ENCODE peak calls at places on chromosomes 3 and 15, in six cellular contexts. One of them, this sample, is unnamed.
A peak's percentile ranks its signal among the peaks of the same experiment; 100 is the strongest.

GRCh38 chr3:124767259-124767658 is 37.0 kb downstream of the UMPS start:
- DNase-seq in esophagus muscularis mucosa: no peak
- DNase-seq in HT1080: no peak
- DNase-seq in NCI-H2107: no peak
- DNase-seq in CD4-positive, alpha-beta T cell: no peak
- DNase-seq in stimulated activated CD4-positive, alpha-beta T cell treated with anti-CD3 and anti-CD28 coated beads, Interleukin-1b, Interleukin-23, amount 100 ng/mL, for 4 hours: no peak
- DNase-seq in this sample: no peak

GRCh38 chr15:64343841-64344240 is 12.1 kb downstream of the CSNK1G1 start:
- DNase-seq in esophagus muscularis mucosa: no peak
- DNase-seq in HT1080: no peak
- DNase-seq in NCI-H2107: no peak
- DNase-seq in CD4-positive, alpha-beta T cell: no peak
- DNase-seq in stimulated activated CD4-positive, alpha-beta T cell treated with anti-CD3 and anti-CD28 coated beads, Interleukin-1b, Interleukin-23, amount 100 ng/mL, for 4 hours: no peak
- DNase-seq in this sample: no peak

GRCh38 chr3:101823525-101823924 is 25.8 kb upstream of the NFKBIZ start:
- DNase-seq in esophagus muscularis mucosa: no peak
- DNase-seq in HT1080: no peak
- DNase-seq in NCI-H2107: no peak
- DNase-seq in CD4-positive, alpha-beta T cell: no peak
- DNase-seq in stimulated activated CD4-positive, alpha-beta T cell treated with anti-CD3 and anti-CD28 coated beads, Interleukin-1b, Interleukin-23, amount 100 ng/mL, for 4 hours: no peak
- DNase-seq in this sample: no peak

GRCh38 chr3:85801955-85802354 is 843.2 kb downstream of the CADM2 start:
- DNase-seq in esophagus muscularis mucosa: no peak
- DNase-seq in HT1080: peak; percentile 11
- DNase-seq in NCI-H2107: peak; percentile 11
- DNase-seq in CD4-positive, alpha-beta T cell: no peak
- DNase-seq in stimulated activated CD4-positive, alpha-beta T cell treated with anti-CD3 and anti-CD28 coated beads, Interleukin-1b, Interleukin-23, amount 100 ng/mL, for 4 hours: no peak
- DNase-seq in this sample: no peak

GRCh38 chr3:168289480-168289879 is 193.8 kb upstream of the GOLIM4 start:
- DNase-seq in esophagus muscularis mucosa: no peak
- DNase-seq in HT1080: no peak
- DNase-seq in NCI-H2107: no peak
- DNase-seq in CD4-positive, alpha-beta T cell: no peak
- DNase-seq in stimulated activated CD4-positive, alpha-beta T cell treated with anti-CD3 and anti-CD28 coated beads, Interleukin-1b, Interleukin-23, amount 100 ng/mL, for 4 hours: no peak
- DNase-seq in this sample: no peak

GRCh38 chr3:99565316-99565715 is 73.1 kb upstream of the COL8A1 start:
- DNase-seq in esophagus muscularis mucosa: no peak
- DNase-seq in HT1080: no peak
- DNase-seq in NCI-H2107: no peak
- DNase-seq in CD4-positive, alpha-beta T cell: no peak
- DNase-seq in stimulated activated CD4-positive, alpha-beta T cell treated with anti-CD3 and anti-CD28 coated beads, Interleukin-1b, Interleukin-23, amount 100 ng/mL, for 4 hours: no peak
- DNase-seq in this sample: no peak

GRCh38 chr3:51282931-51283330 is 102.2 kb upstream of the MANF start:
- DNase-seq in esophagus muscularis mucosa: no peak
- DNase-seq in HT1080: peak; percentile 84
- DNase-seq in NCI-H2107: no peak
- DNase-seq in CD4-positive, alpha-beta T cell: no peak
- DNase-seq in stimulated activated CD4-positive, alpha-beta T cell treated with anti-CD3 and anti-CD28 coated beads, Interleukin-1b, Interleukin-23, amount 100 ng/mL, for 4 hours: no peak
- DNase-seq in this sample: no peak

GRCh38 chr3:155664922-155665695 is 79.8 kb downstream of the PLCH1 start:
- DNase-seq in esophagus muscularis mucosa: no peak
- DNase-seq in HT1080: peak; percentile 90
- DNase-seq in NCI-H2107: no peak
- DNase-seq in CD4-positive, alpha-beta T cell: no peak
- DNase-seq in stimulated activated CD4-positive, alpha-beta T cell treated with anti-CD3 and anti-CD28 coated beads, Interleukin-1b, Interleukin-23, amount 100 ng/mL, for 4 hours: no peak
- DNase-seq in this sample: peak; percentile 15

GRCh38 chr3:40915346-40915865 is 283.9 kb upstream of the CTNNB1 start:
- DNase-seq in esophagus muscularis mucosa: peak; percentile 82
- DNase-seq in HT1080: no peak
- DNase-seq in NCI-H2107: no peak
- DNase-seq in CD4-positive, alpha-beta T cell: no peak
- DNase-seq in stimulated activated CD4-positive, alpha-beta T cell treated with anti-CD3 and anti-CD28 coated beads, Interleukin-1b, Interleukin-23, amount 100 ng/mL, for 4 hours: no peak
- DNase-seq in this sample: no peak

GRCh38 chr3:101845405-101845804 is 3.9 kb upstream of the NFKBIZ start:
- DNase-seq in esophagus muscularis mucosa: no peak
- DNase-seq in HT1080: no peak
- DNase-seq in NCI-H2107: no peak
- DNase-seq in CD4-positive, alpha-beta T cell: no peak
- DNase-seq in stimulated activated CD4-positive, alpha-beta T cell treated with anti-CD3 and anti-CD28 coated beads, Interleukin-1b, Interleukin-23, amount 100 ng/mL, for 4 hours: no peak
- DNase-seq in this sample: no peak

GRCh38 chr3:139100821-139101220 is 56.1 kb upstream of the PRR23C start:
- DNase-seq in esophagus muscularis mucosa: no peak
- DNase-seq in HT1080: no peak
- DNase-seq in NCI-H2107: no peak
- DNase-seq in CD4-positive, alpha-beta T cell: no peak
- DNase-seq in stimulated activated CD4-positive, alpha-beta T cell treated with anti-CD3 and anti-CD28 coated beads, Interleukin-1b, Interleukin-23, amount 100 ng/mL, for 4 hours: no peak
- DNase-seq in this sample: peak; percentile 50

GRCh38 chr15:85646538-85647091 is 148.1 kb downstream of the KLHL25 start:
- DNase-seq in esophagus muscularis mucosa: no peak
- DNase-seq in HT1080: peak; percentile 48
- DNase-seq in NCI-H2107: no peak
- DNase-seq in CD4-positive, alpha-beta T cell: no peak
- DNase-seq in stimulated activated CD4-positive, alpha-beta T cell treated with anti-CD3 and anti-CD28 coated beads, Interleukin-1b, Interleukin-23, amount 100 ng/mL, for 4 hours: no peak
- DNase-seq in this sample: no peak

GRCh38 chr3:132220986-132221385 is 96.2 kb upstream of the ACP3 start:
- DNase-seq in esophagus muscularis mucosa: peak; percentile 64
- DNase-seq in HT1080: no peak
- DNase-seq in NCI-H2107: no peak
- DNase-seq in CD4-positive, alpha-beta T cell: no peak
- DNase-seq in stimulated activated CD4-positive, alpha-beta T cell treated with anti-CD3 and anti-CD28 coated beads, Interleukin-1b, Interleukin-23, amount 100 ng/mL, for 4 hours: no peak
- DNase-seq in this sample: no peak

GRCh38 chr15:62957130-62957529 is 85.4 kb upstream of the TPM1 start:
- DNase-seq in esophagus muscularis mucosa: no peak
- DNase-seq in HT1080: peak; percentile 82
- DNase-seq in NCI-H2107: no peak
- DNase-seq in CD4-positive, alpha-beta T cell: no peak
- DNase-seq in stimulated activated CD4-positive, alpha-beta T cell treated with anti-CD3 and anti-CD28 coated beads, Interleukin-1b, Interleukin-23, amount 100 ng/mL, for 4 hours: no peak
- DNase-seq in this sample: no peak

GRCh38 chr3:146685050-146685814 is 80.1 kb upstream of the PLSCR5 start:
- DNase-seq in esophagus muscularis mucosa: no peak
- DNase-seq in HT1080: no peak
- DNase-seq in NCI-H2107: no peak
- DNase-seq in CD4-positive, alpha-beta T cell: no peak
- DNase-seq in stimulated activated CD4-positive, alpha-beta T cell treated with anti-CD3 and anti-CD28 coated beads, Interleukin-1b, Interleukin-23, amount 100 ng/mL, for 4 hours: no peak
- DNase-seq in this sample: no peak

GRCh38 chr15:99944131-99944530 is 210.9 kb upstream of the LYSMD4 start:
- DNase-seq in esophagus muscularis mucosa: peak; percentile 39
- DNase-seq in HT1080: no peak
- DNase-seq in NCI-H2107: no peak
- DNase-seq in CD4-positive, alpha-beta T cell: no peak
- DNase-seq in stimulated activated CD4-positive, alpha-beta T cell treated with anti-CD3 and anti-CD28 coated beads, Interleukin-1b, Interleukin-23, amount 100 ng/mL, for 4 hours: no peak
- DNase-seq in this sample: no peak

GRCh38 chr15:92159906-92160841 is 233.5 kb upstream of the ST8SIA2 start:
- DNase-seq in esophagus muscularis mucosa: no peak
- DNase-seq in HT1080: no peak
- DNase-seq in NCI-H2107: no peak
- DNase-seq in CD4-positive, alpha-beta T cell: no peak
- DNase-seq in stimulated activated CD4-positive, alpha-beta T cell treated with anti-CD3 and anti-CD28 coated beads, Interleukin-1b, Interleukin-23, amount 100 ng/mL, for 4 hours: no peak
- DNase-seq in this sample: no peak

GRCh38 chr15:74451861-74452835 is 8.8 kb downstream of the UBL7 start:
- DNase-seq in esophagus muscularis mucosa: no peak
- DNase-seq in HT1080: no peak
- DNase-seq in NCI-H2107: no peak
- DNase-seq in CD4-positive, alpha-beta T cell: no peak
- DNase-seq in stimulated activated CD4-positive, alpha-beta T cell treated with anti-CD3 and anti-CD28 coated beads, Interleukin-1b, Interleukin-23, amount 100 ng/mL, for 4 hours: no peak
- DNase-seq in this sample: no peak

GRCh38 chr3:111071257-111072015 is at the start of gene NECTIN3:
- DNase-seq in esophagus muscularis mucosa: peak; percentile 97
- DNase-seq in HT1080: peak; percentile 99
- DNase-seq in NCI-H2107: no peak
- DNase-seq in CD4-positive, alpha-beta T cell: peak; percentile 83
- DNase-seq in stimulated activated CD4-positive, alpha-beta T cell treated with anti-CD3 and anti-CD28 coated beads, Interleukin-1b, Interleukin-23, amount 100 ng/mL, for 4 hours: peak; percentile 73
- DNase-seq in this sample: peak; percentile 67

GRCh38 chr15:57485869-57486268 is 105.8 kb upstream of the MYZAP start:
- DNase-seq in esophagus muscularis mucosa: no peak
- DNase-seq in HT1080: peak; percentile 99
- DNase-seq in NCI-H2107: no peak
- DNase-seq in CD4-positive, alpha-beta T cell: no peak
- DNase-seq in stimulated activated CD4-positive, alpha-beta T cell treated with anti-CD3 and anti-CD28 coated beads, Interleukin-1b, Interleukin-23, amount 100 ng/mL, for 4 hours: no peak
- DNase-seq in this sample: no peak

GRCh38 chr3:15332405-15333098 is at the start of gene SH3BP5:
- DNase-seq in esophagus muscularis mucosa: no peak
- DNase-seq in HT1080: peak; percentile 68
- DNase-seq in NCI-H2107: peak; percentile 34
- DNase-seq in CD4-positive, alpha-beta T cell: peak; percentile 67
- DNase-seq in stimulated activated CD4-positive, alpha-beta T cell treated with anti-CD3 and anti-CD28 coated beads, Interleukin-1b, Interleukin-23, amount 100 ng/mL, for 4 hours: peak; percentile 69
- DNase-seq in this sample: no peak

This sample was measured in ascending aorta.